ENCODE peak calls at places on chromosomes 2 and 18, in five cellular contexts. N, O, U, V and R are unnamed samples.

GRCh38 chr2:12928197-12928596 is 211.5 kb downstream of the TRIB2 start:
- DNase-seq in U (peak; percentile 78), V (no peak), O (peak; percentile 86), N (peak; percentile 83), R (peak; percentile 92)

GRCh38 chr2:223760838-223761502 is 76.4 kb downstream of the AP1S3 start:
- DNase-seq in N (peak; percentile 97), O (peak; percentile 89), U (peak; percentile 88), V (peak; percentile 47), R (peak; percentile 89)

GRCh38 chr2:29747786-29748470 is 173.5 kb downstream of the ALK start:
- DNase-seq in U (peak; percentile 99), O (peak; percentile 98), N (peak; percentile 100), V (peak; percentile 64), R (peak; percentile 94)

GRCh38 chr2:27041708-27042107 is 8.9 kb downstream of the TMEM214 start:
- DNase-seq in N (no peak), U (peak; percentile 33), V (no peak), O (no peak), R (peak; percentile 13)

GRCh38 chr2:233966388-233966787 is 49.2 kb downstream of the TRPM8 start:
- DNase-seq in V (no peak), O (no peak), U (peak; percentile 16), N (no peak), R (peak; percentile 21)

GRCh38 chr2:144518744-144519596 is 949 bp downstream of the ZEB2 start:
- DNase-seq in V (no peak), O (peak; percentile 36), U (no peak), N (no peak), R (no peak)

GRCh38 chr2:189599245-189599644 is 18.7 kb upstream of the SLC40A1 start:
- DNase-seq in O (no peak), N (no peak), U (peak; percentile 69), V (no peak), R (no peak)

GRCh38 chr2:106547104-106547503 is 59.9 kb downstream of the CD8B2 start:
- DNase-seq in N (no peak), U (no peak), O (no peak), V (no peak), R (no peak)

GRCh38 chr2:7660816-7661215 is 743.6 kb downstream of the RNF144A start:
- DNase-seq in N (no peak), U (no peak), V (no peak), O (no peak), R (no peak)

GRCh38 chr2:69225933-69226332 is 161.1 kb downstream of the GFPT1 start:
- DNase-seq in O (peak; percentile 39), V (peak; percentile 54), N (no peak), U (peak; percentile 88), R (no peak)

GRCh38 chr2:98936917-98937351 is 909 bp upstream of the CRACDL start:
- DNase-seq in N (no peak), U (no peak), V (no peak), O (no peak), R (no peak)

GRCh38 chr2:37526323-37526722 is 145.1 kb downstream of the CDC42EP3 start:
- DNase-seq in O (peak; percentile 30), U (no peak), V (no peak), N (peak; percentile 4), R (no peak)

GRCh38 chr2:63845866-63846265 is 4.2 kb downstream of the UGP2 start:
- DNase-seq in N (no peak), V (no peak), U (no peak), O (no peak), R (no peak)

GRCh38 chr18:76208632-76209308 is 286.3 kb downstream of the ZNF516 start:
- DNase-seq in U (no peak), O (no peak), V (no peak), N (no peak), R (no peak)

GRCh38 chr2:66567742-66568141 is 132.8 kb downstream of the MEIS1 start:
- DNase-seq in O (no peak), N (no peak), U (no peak), V (no peak), R (no peak)

GRCh38 chr18:35949903-35950627 is 22.4 kb upstream of the RMP24 start:
- DNase-seq in N (peak; percentile 75), O (peak; percentile 73), U (peak; percentile 51), V (peak; percentile 52), R (peak; percentile 37)

GRCh38 chr2:159169187-159169586 is 117.3 kb downstream of the WDSUB1 start:
- DNase-seq in O (peak; percentile 35), N (no peak), U (peak; percentile 53), V (no peak), R (no peak)

GRCh38 chr2:98901702-98902101 is 34.3 kb downstream of the CRACDL start:
- DNase-seq in U (no peak), N (no peak), V (no peak), O (no peak), R (no peak)

GRCh38 chr2:64760131-64760530 is 106.4 kb upstream of the SERTAD2 start:
- DNase-seq in O (no peak), U (no peak), N (no peak), V (no peak), R (no peak)

GRCh38 chr2:121722479-121722878 is 14.2 kb downstream of the NIFK start:
- DNase-seq in V (no peak), O (peak; percentile 91), N (peak; percentile 93), U (peak; percentile 68), R (peak; percentile 84)
- TF ChIP-seq CTCF in V (no peak), O (no peak), N (peak; percentile 2), U (no peak), R (no peak)

GRCh38 chr2:237451582-237452469 is 35.2 kb upstream of the MLPH start:
- DNase-seq in U (no peak), O (peak; percentile 51), V (no peak), N (no peak), R (peak; percentile 43)
- TF ChIP-seq CTCF in U (no peak), O (peak; percentile 54), V (peak; percentile 28), N (no peak), R (peak; percentile 75)

DNA sequence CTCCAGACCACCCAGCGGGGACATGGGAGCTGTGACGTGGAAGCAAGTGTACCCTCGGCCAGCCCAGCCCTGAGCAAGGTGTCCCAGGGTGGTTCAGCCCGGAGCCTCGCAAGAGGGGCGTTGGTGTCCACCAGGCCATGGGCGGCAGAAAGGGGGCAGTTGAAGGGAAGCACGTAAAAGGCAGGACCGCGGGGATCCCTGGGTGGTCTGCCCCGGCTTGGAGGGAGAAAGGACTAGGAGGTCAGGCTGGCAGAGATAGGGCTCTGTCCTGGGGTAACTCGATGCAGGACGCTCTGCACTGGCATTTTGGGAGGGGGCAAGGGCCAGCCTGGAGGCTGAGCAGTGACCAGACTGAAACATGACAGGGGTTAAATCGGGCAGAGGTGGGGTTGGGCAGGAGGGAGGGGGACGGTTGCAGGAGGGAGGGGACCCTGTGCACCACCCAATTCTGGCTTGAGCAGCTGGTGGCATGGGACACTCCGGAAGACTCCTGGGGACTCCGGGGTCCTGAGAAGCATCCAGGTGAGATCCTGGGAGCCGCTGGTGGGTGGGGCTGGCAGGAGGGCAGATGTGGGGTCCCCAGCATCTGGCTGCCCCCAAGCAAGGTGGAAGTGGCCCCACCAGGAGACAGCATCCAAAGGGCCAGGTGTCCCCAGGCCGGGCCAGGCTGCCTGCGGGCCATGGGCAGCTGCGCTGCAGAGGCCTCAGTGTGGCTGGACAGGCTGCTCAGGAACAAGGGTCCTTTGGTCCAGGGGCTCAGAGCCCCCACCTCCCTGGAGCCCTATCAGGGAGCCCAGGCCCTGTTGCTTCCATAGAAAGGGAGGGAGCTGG is 46.8 kb upstream of the GPC1 start:
- DNase-seq in U (no peak), V (no peak), O (no peak), N (no peak), R (no peak)
- TF ChIP-seq CTCF in U (no peak), V (no peak), O (no peak), N (no peak), R (no peak)

GRCh38 chr2:9949239-9949991 is 2.1 kb upstream of the GRHL1 start:
- DNase-seq in U (no peak), O (no peak), N (no peak), V (no peak), R (no peak)

GRCh38 chr2:9951272-9951521 is 296 bp upstream of the GRHL1 start:
- DNase-seq in O (no peak), V (no peak), U (no peak), N (no peak), R (no peak)

GRCh38 chr2:9951522-9952285 is at the start of gene GRHL1:
- DNase-seq in U (peak; percentile 64), N (peak; percentile 96), V (peak; percentile 64), O (peak; percentile 89), R (peak; percentile 80)

GRCh38 chr2:9949992-9950520 is 1.4 kb upstream of the GRHL1 start:
- DNase-seq in U (no peak), N (no peak), O (no peak), V (no peak), R (no peak)

GRCh38 chr2:9950521-9951271 is 797 bp upstream of the GRHL1 start:
- DNase-seq in O (no peak), V (no peak), U (no peak), N (peak; percentile 44), R (no peak)
- TF ChIP-seq CTCF in O (no peak), V (no peak), U (no peak), N (no peak), R (peak; percentile 51)

GRCh38 chr18:37889963-37890362 is 324.4 kb upstream of the CELF4 start:
- DNase-seq in U (no peak), O (no peak), N (no peak), V (no peak), R (no peak)
- TF ChIP-seq CTCF in U (no peak), O (no peak), N (no peak), V (no peak), R (no peak)

DNA sequence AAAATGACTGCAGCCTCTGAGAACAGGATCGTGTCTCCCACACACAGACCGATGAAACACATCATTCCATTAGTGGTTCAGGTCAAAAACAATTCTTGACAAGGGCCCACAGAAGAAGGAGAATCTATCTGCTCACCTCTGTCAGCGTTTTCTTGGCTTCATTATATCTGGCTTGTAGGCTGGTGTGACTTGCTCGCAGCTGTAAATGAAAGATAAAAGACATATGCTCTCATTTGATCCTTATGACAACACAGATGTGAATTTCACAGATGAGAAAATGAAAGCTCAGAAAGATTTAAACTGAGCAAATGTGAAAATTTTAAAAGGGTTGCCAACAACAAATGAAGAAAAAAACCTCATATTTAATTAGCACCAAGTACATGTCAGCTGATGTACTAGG is 61.6 kb downstream of the CCDC93 start:
- DNase-seq in U (no peak), V (no peak), O (no peak), N (no peak), R (no peak)
- TF ChIP-seq CTCF in U (no peak), V (no peak), O (no peak), N (no peak), R (no peak)